ENCODE peak calls at places on chromosomes 5 and 9, in nine cellular contexts. S, Q, F, O, C, U, X, N and M are unnamed samples.

GRCh38 chr9:4844439-4844838 is 51.7 kb downstream of the RCL1 start:
- DNase-seq in S (no peak), Q (no peak), F (no peak), O (no peak), C (no peak), U (no peak), X (no peak), N (no peak), M (no peak)

GRCh38 chr5:126868961-126869451 is 92.1 kb downstream of the LMNB1 start:
- DNase-seq in S (peak; percentile 21), Q (peak; percentile 52), F (peak; percentile 1), O (no peak), C (no peak), U (no peak), X (no peak), N (peak; percentile 41), M (peak; percentile 46)

GRCh38 chr9:34654317-34655083 is 2.5 kb downstream of the IL11RA start:
- DNase-seq in S (no peak), Q (peak; percentile 84), F (no peak), O (peak; percentile 79), C (peak; percentile 79), U (no peak), X (no peak), N (no peak), M (peak; percentile 21)

GRCh38 chr9:37676411-37676830 is 25.7 kb downstream of the FRMPD1 start:
- DNase-seq in S (peak; percentile 99), Q (no peak), F (no peak), O (no peak), C (no peak), U (peak; percentile 16), X (no peak), N (no peak), M (peak; percentile 97)

GRCh38 chr9:123669355-123669754 is 260.6 kb downstream of the DENND1A start:
- DNase-seq in S (peak; percentile 73), Q (peak; percentile 23), F (no peak), O (no peak), C (no peak), U (peak; percentile 38), X (peak; percentile 33), N (no peak), M (no peak)

GRCh38 chr9:88826181-88826580 is 165.1 kb upstream of the S1PR3 start:
- DNase-seq in S (no peak), Q (peak; percentile 39), F (no peak), O (no peak), C (no peak), U (no peak), X (no peak), N (no peak), M (no peak)

GRCh38 chr9:128208386-128208785 is 5.2 kb downstream of the DNM1 start:
- DNase-seq in S (no peak), Q (no peak), F (no peak), O (no peak), C (no peak), U (no peak), X (no peak), N (no peak), M (no peak)

GRCh38 chr9:120916573-120916972 is 10.0 kb downstream of the TRAF1 start:
- DNase-seq in S (peak; percentile 82), Q (peak; percentile 82), F (peak; percentile 30), O (peak; percentile 71), C (peak; percentile 45), U (no peak), X (no peak), N (peak; percentile 81), M (no peak)

GRCh38 chr9:113602126-113603119 is 138.9 kb downstream of the RGS3 start:
- DNase-seq in S (peak; percentile 80), Q (peak; percentile 84), F (peak; percentile 53), O (peak; percentile 81), C (peak; percentile 55), U (no peak), X (no peak), N (peak; percentile 83), M (peak; percentile 13)

GRCh38 chr5:71783891-71784290 is 64.8 kb downstream of the CARTPT start:
- DNase-seq in S (no peak), Q (no peak), F (no peak), O (no peak), C (no peak), U (no peak), X (no peak), N (no peak), M (no peak)

GRCh38 chr9:132744881-132745761 is 74.9 kb downstream of the GTF3C4 start:
- DNase-seq in S (no peak), Q (no peak), F (peak; percentile 81), O (no peak), C (no peak), U (peak; percentile 23), X (no peak), N (no peak), M (no peak)

GRCh38 chr5:30594331-30594730 is 599.2 kb upstream of the CDH6 start:
- DNase-seq in S (no peak), Q (no peak), F (no peak), O (no peak), C (peak; percentile 90), U (no peak), X (no peak), N (no peak), M (no peak)

GRCh38 chr5:180682560-180682959 is 33.2 kb upstream of the FLT4 start:
- DNase-seq in S (no peak), Q (no peak), F (no peak), O (no peak), C (no peak), U (no peak), X (no peak), N (no peak), M (no peak)

GRCh38 chr5:114729986-114730385 is 368.1 kb downstream of the KCNN2 start:
- DNase-seq in S (no peak), Q (no peak), F (no peak), O (no peak), C (no peak), U (no peak), X (no peak), N (no peak), M (no peak)

GRCh38 chr9:127229691-127230417 is 34.7 kb upstream of the GARNL3 start:
- DNase-seq in S (no peak), Q (no peak), F (no peak), O (no peak), C (no peak), U (no peak), X (no peak), N (no peak), M (no peak)

GRCh38 chr5:429453-430188 is 13.4 kb upstream of the EXOC3 start:
- DNase-seq in S (no peak), Q (peak; percentile 89), F (no peak), O (no peak), C (no peak), U (no peak), X (no peak), N (peak; percentile 20), M (peak; percentile 60)

GRCh38 chr5:169631360-169631759 is 5.7 kb upstream of the DOCK2 start:
- DNase-seq in S (no peak), Q (no peak), F (no peak), O (no peak), C (no peak), U (no peak), X (no peak), N (peak; percentile 71), M (no peak)

GRCh38 chr5:93062548-93062947 is 518.5 kb downstream of the NR2F1-AS1 start:
- DNase-seq in S (peak; percentile 58), Q (peak; percentile 33), F (peak; percentile 13), O (no peak), C (peak; percentile 12), U (no peak), X (peak; percentile 12), N (peak; percentile 33), M (no peak)

GRCh38 chr5:665541-665955 is 27.6 kb downstream of the TPPP start:
- DNase-seq in S (no peak), Q (no peak), F (peak; percentile 51), O (no peak), C (no peak), U (no peak), X (no peak), N (no peak), M (no peak)

GRCh38 chr5:160165137-160166068 is 46.2 kb upstream of the PWWP2A start:
- DNase-seq in S (peak; percentile 100), Q (peak; percentile 100), F (peak; percentile 73), O (peak; percentile 87), C (peak; percentile 99), U (peak; percentile 38), X (peak; percentile 98), N (peak; percentile 100), M (peak; percentile 94)

GRCh38 chr5:178668579-178668978 is 41.7 kb upstream of the CLK4 start:
- DNase-seq in S (no peak), Q (no peak), F (no peak), O (no peak), C (no peak), U (no peak), X (no peak), N (no peak), M (no peak)